ENCODE peak calls at places on chromosome 5, in five cellular contexts. A, Y, V, F and I are unnamed samples.

GRCh38 chr5:38384396-38384795 is 126.0 kb downstream of the EGFLAM start:
- DNase-seq in A (no peak), Y (no peak), V (no peak), F (no peak), I (no peak)

GRCh38 chr5:103953601-103954382 is 391.2 kb upstream of the NUDT12 start:
- DNase-seq in A (no peak), Y (no peak), V (no peak), F (no peak), I (no peak)

GRCh38 chr5:150918613-150919012 is 13.8 kb upstream of the ZNF300 start:
- DNase-seq in A (no peak), Y (no peak), V (no peak), F (no peak), I (no peak)

GRCh38 chr5:36502608-36503007 is 103.8 kb upstream of the SLC1A3 start:
- DNase-seq in A (no peak), Y (no peak), V (no peak), F (no peak), I (no peak)

GRCh38 chr5:145854651-145855258 is 18.1 kb downstream of the GRXCR2 start:
- DNase-seq in A (no peak), Y (no peak), V (no peak), F (no peak), I (no peak)

GRCh38 chr5:140109050-140109817 is 4.7 kb upstream of the PURA start:
- DNase-seq in A (peak; percentile 63), Y (no peak), V (no peak), F (no peak), I (no peak)

GRCh38 chr5:134574521-134574920 is 49.1 kb downstream of the JADE2 start:
- DNase-seq in A (no peak), Y (no peak), V (no peak), F (no peak), I (no peak)

GRCh38 chr5:16049766-16050165 is 129.8 kb downstream of the MARCHF11 start:
- DNase-seq in A (no peak), Y (no peak), V (no peak), F (no peak), I (no peak)

GRCh38 chr5:132253008-132253441 is 4.5 kb upstream of the PDLIM4 start:
- DNase-seq in A (no peak), Y (peak; percentile 47), V (no peak), F (no peak), I (no peak)

GRCh38 chr5:53490747-53491146 is 10.3 kb downstream of the FST start:
- DNase-seq in A (no peak), Y (no peak), V (no peak), F (no peak), I (no peak)

GRCh38 chr5:130520211-130520610 is 615.9 kb downstream of the CHSY3 start:
- DNase-seq in A (peak; percentile 3), Y (no peak), V (no peak), F (no peak), I (no peak)

GRCh38 chr5:174571662-174572397 is 152.6 kb upstream of the MSX2 start:
- DNase-seq in A (peak; percentile 17), Y (no peak), V (peak; percentile 37), F (no peak), I (no peak)

GRCh38 chr5:181235689-181236366 is 7.9 kb downstream of the RACK1 start:
- DNase-seq in A (no peak), Y (no peak), V (no peak), F (no peak), I (no peak)
- H3K36me3 ChIP-seq in A (peaks cover 11% of the 10 kb centered on the region), Y (peaks cover 6% of the 10 kb centered on the region), V (peaks cover 60% of the 10 kb centered on the region), F (peaks cover 86% of the 10 kb centered on the region), I (peaks cover 100% of the 10 kb centered on the region)

GRCh38 chr5:163770625-163771024 is 265.2 kb downstream of the MAT2B start:
- DNase-seq in A (no peak), Y (no peak), V (peak; percentile 56), F (no peak), I (no peak)

DNA sequence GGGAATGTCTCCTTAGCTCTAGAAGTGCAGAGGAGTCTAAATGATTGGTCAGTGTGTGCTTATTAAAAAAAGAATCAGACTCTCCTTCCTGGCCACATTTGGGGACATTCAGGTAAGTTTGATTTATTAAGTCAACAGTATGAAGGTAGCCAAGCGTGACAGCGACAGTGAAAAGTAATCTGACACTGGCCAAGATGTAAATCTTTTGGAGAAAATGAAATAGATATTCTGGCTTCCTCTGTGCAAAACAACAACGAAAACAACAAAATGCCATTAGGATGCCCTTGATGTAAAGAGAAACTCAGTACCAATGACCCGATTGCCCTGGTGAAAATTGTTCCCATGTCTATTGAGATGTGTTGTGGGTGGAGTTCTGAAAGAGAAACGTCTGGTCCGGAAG is 267.8 kb downstream of the MAT2B start:
- DNase-seq in A (no peak), Y (no peak), V (no peak), F (no peak), I (no peak)
- H3K27ac ChIP-seq in A (no peak overlapping the region), Y (no peak overlapping the region), V (peak overlapping the region; percentile 10), F (no peak overlapping the region), I (no peak overlapping the region)

GRCh38 chr5:149455889-149456409 is 76.9 kb upstream of the IL17B start:
- DNase-seq in A (no peak), Y (no peak), V (no peak), F (no peak), I (no peak)
- H3K4me1 ChIP-seq in A (peaks cover 6% of the 10 kb centered on the region), Y (peaks cover 5% of the 10 kb centered on the region), V (peaks cover 41% of the 10 kb centered on the region), F (no peaks in the 10 kb centered on the region), I (peaks cover 30% of the 10 kb centered on the region)

DNA sequence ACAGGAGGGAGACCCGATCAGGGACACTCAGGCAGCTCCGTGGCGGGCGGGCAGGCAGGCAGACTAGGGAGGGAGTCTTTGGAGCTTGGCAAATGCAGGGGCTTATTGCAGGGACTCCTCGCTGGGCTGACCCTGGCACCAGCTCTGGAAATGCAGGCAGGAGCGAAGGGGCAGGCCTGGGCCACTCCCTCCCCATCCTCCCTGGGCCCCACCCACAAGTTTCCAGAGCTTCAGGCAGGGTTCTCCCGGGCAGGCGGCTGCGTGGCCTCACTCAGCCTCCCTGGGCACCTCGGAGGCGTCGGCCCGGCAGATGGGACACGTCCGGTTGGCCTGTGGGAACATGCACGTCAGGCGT is 8.5 kb downstream of the RNF44 start:
- DNase-seq in A (no peak), Y (no peak), V (no peak), F (no peak), I (no peak)
- H3K36me3 ChIP-seq in A (no peaks in the 10 kb centered on the region), Y (no peaks in the 10 kb centered on the region), V (peaks cover 31% of the 10 kb centered on the region), F (peaks cover 40% of the 10 kb centered on the region), I (peaks cover 50% of the 10 kb centered on the region)

GRCh38 chr5:55440188-55440646 is 94.5 kb downstream of the PLPP1 start:
- DNase-seq in A (peak; percentile 25), Y (no peak), V (no peak), F (no peak), I (no peak)

GRCh38 chr5:55441954-55442353 is 92.8 kb downstream of the PLPP1 start:
- DNase-seq in A (no peak), Y (no peak), V (no peak), F (no peak), I (no peak)

GRCh38 chr5:55437859-55438206 is 96.9 kb downstream of the PLPP1 start:
- DNase-seq in A (no peak), Y (no peak), V (no peak), F (no peak), I (no peak)

GRCh38 chr5:55438931-55439477 is 95.8 kb downstream of the PLPP1 start:
- DNase-seq in A (peak; percentile 40), Y (no peak), V (peak; percentile 60), F (no peak), I (no peak)

GRCh38 chr5:55441107-55441771 is 93.5 kb downstream of the PLPP1 start:
- DNase-seq in A (peak; percentile 34), Y (no peak), V (peak; percentile 15), F (no peak), I (no peak)
- H3K27ac ChIP-seq in A (peak overlapping the region; percentile 83), Y (no peak overlapping the region), V (peak overlapping the region; percentile 93), F (no peak overlapping the region), I (no peak overlapping the region)